ENCODE peak calls at places on chromosomes 12 and 14, in ten cellular contexts. C is endothelial cell; W is thoracic aorta; O is GM04504; H is activated T-cell treated with anti-CD3 and anti-CD28 coated beads, Interleukin-2, amount 50 U/mL, for 4 hours; X is upper lobe of right lung; U is NCI-H774; L is CD8-positive, alpha-beta memory T cell; D is T-helper 17 cell; J is activated naive CD8-positive, alpha-beta T cell treated with anti-CD3 and anti-CD28 coated beads for 36 hours. A is an unnamed sample.

GRCh38 chr14:96762650-96763049 is 34.5 kb upstream of the VRK1 start:
- DNase-seq in C (peak), W (no peak), O (peak), H (no peak), X (no peak), U (peak), L (peak), D (no peak), J (no peak), A (peak)

GRCh38 chr14:41549821-41550597 is 56.7 kb upstream of the LRFN5 start:
- DNase-seq in C (no peak), W (no peak), O (no peak), H (no peak), X (no peak), U (no peak), L (no peak), D (no peak), J (no peak), A (no peak)

GRCh38 chr14:32809255-32809654 is 129.4 kb upstream of the NPAS3 start:
- DNase-seq in C (no peak), W (no peak), O (no peak), H (no peak), X (no peak), U (peak), L (no peak), D (no peak), J (no peak), A (peak)

GRCh38 chr12:51421266-51421884 is 3.3 kb upstream of the SLC4A8 start:
- DNase-seq in C (peak), W (no peak), O (peak), H (peak), X (no peak), U (peak), L (peak), D (peak), J (peak), A (peak)

GRCh38 chr14:105197274-105197673 is 16.2 kb upstream of the NUDT14 start:
- DNase-seq in C (no peak), W (no peak), O (peak), H (no peak), X (no peak), U (no peak), L (no peak), D (no peak), J (no peak), A (peak)

GRCh38 chr12:94150483-94151225 is 2.3 kb downstream of the PLXNC1 start:
- DNase-seq in C (no peak), W (no peak), O (no peak), H (peak), X (peak), U (no peak), L (peak), D (peak), J (peak), A (no peak)

GRCh38 chr12:53232641-53233538 is 881 bp upstream of the RARG start:
- DNase-seq in C (no peak), W (no peak), O (no peak), H (no peak), X (peak), U (no peak), L (peak), D (peak), J (peak), A (peak)

GRCh38 chr14:20662968-20663731 is 21.2 kb upstream of the RNASE4 start:
- DNase-seq in C (peak), W (no peak), O (peak), H (peak), X (peak), U (no peak), L (peak), D (peak), J (peak), A (peak)

GRCh38 chr12:113862570-113863454 is 103.3 kb downstream of the RBM19 start:
- DNase-seq in C (no peak), W (no peak), O (peak), H (no peak), X (no peak), U (no peak), L (no peak), D (no peak), J (peak), A (peak)

GRCh38 chr12:50181691-50182090 is 14.5 kb upstream of the CERS5 start:
- DNase-seq in C (no peak), W (no peak), O (no peak), H (no peak), X (no peak), U (no peak), L (no peak), D (no peak), J (no peak), A (no peak)

GRCh38 chr12:92552412-92553108 is 150.2 kb upstream of the PLEKHG7 start:
- DNase-seq in C (no peak), W (no peak), O (no peak), H (no peak), X (no peak), U (no peak), L (no peak), D (no peak), J (no peak), A (no peak)

GRCh38 chr14:66395300-66395699 is 90.9 kb upstream of the CCDC196 start:
- DNase-seq in C (no peak), W (no peak), O (no peak), H (no peak), X (no peak), U (no peak), L (peak), D (no peak), J (peak), A (peak)

GRCh38 chr12:27123642-27124041 is 41.3 kb upstream of the C12orf71 start:
- DNase-seq in C (no peak), W (no peak), O (no peak), H (no peak), X (no peak), U (no peak), L (no peak), D (no peak), J (no peak), A (peak)

GRCh38 chr12:112408621-112409020 is 784 bp downstream of the RPL6 start:
- DNase-seq in C (no peak), W (no peak), O (no peak), H (peak), X (no peak), U (no peak), L (no peak), D (no peak), J (no peak), A (no peak)

GRCh38 chr14:23076785-23077408 is 18.0 kb downstream of the ACIN1 start:
- DNase-seq in C (peak), W (no peak), O (no peak), H (no peak), X (no peak), U (no peak), L (peak), D (no peak), J (no peak), A (peak)

GRCh38 chr12:6272300-6273208 is 37.9 kb upstream of the PLEKHG6 start:
- DNase-seq in C (no peak), W (no peak), O (no peak), H (no peak), X (peak), U (no peak), L (no peak), D (no peak), J (no peak), A (peak)

GRCh38 chr12:53071591-53072551 is 7.3 kb downstream of the SPRYD3 start:
- DNase-seq in C (no peak), W (no peak), O (no peak), H (no peak), X (peak), U (no peak), L (no peak), D (no peak), J (no peak), A (peak)

GRCh38 chr12:38954119-38954746 is 48.8 kb upstream of the CPNE8 start:
- DNase-seq in C (no peak), W (no peak), O (no peak), H (no peak), X (no peak), U (no peak), L (no peak), D (no peak), J (no peak), A (no peak)

GRCh38 chr12:65204886-65205525 is 35.6 kb downstream of the LEMD3 start:
- DNase-seq in C (no peak), W (no peak), O (no peak), H (no peak), X (no peak), U (no peak), L (no peak), D (no peak), J (no peak), A (peak)

GRCh38 chr12:75908961-75909699 is 122.4 kb downstream of the PHLDA1 start:
- DNase-seq in C (peak), W (peak), O (peak), H (no peak), X (no peak), U (peak), L (no peak), D (no peak), J (no peak), A (no peak)

GRCh38 chr14:43258396-43258795 is 1248.7 kb downstream of the FSCB start:
- DNase-seq in C (no peak), W (no peak), O (no peak), H (no peak), X (no peak), U (no peak), L (no peak), D (no peak), J (no peak), A (no peak)

GRCh38 chr12:67220065-67220464 is 49.1 kb upstream of the CAND1 start:
- DNase-seq in C (peak), W (no peak), O (no peak), H (no peak), X (no peak), U (peak), L (no peak), D (no peak), J (no peak), A (peak)

GRCh38 chr12:65823481-65824313 is 586 bp upstream of the HMGA2 start:
- DNase-seq in C (peak), W (no peak), O (peak), H (no peak), X (peak), U (no peak), L (no peak), D (no peak), J (peak), A (peak)

GRCh38 chr12:62629413-62629812 is 162.8 kb downstream of the MON2 start:
- DNase-seq in C (no peak), W (no peak), O (no peak), H (no peak), X (no peak), U (no peak), L (no peak), D (no peak), J (no peak), A (peak)

GRCh38 chr12:63916561-63917476 is 72.3 kb downstream of the SRGAP1 start:
- DNase-seq in C (no peak), W (no peak), O (no peak), H (no peak), X (no peak), U (no peak), L (no peak), D (no peak), J (no peak), A (no peak)

GRCh38 chr12:42128888-42129287 is 15.8 kb downstream of the GXYLT1 start:
- DNase-seq in C (no peak), W (no peak), O (no peak), H (no peak), X (no peak), U (no peak), L (no peak), D (no peak), J (no peak), A (peak)

GRCh38 chr14:101878222-101879211 is 85.9 kb upstream of the DYNC1H1 start:
- DNase-seq in C (no peak), W (no peak), O (no peak), H (no peak), X (no peak), U (no peak), L (no peak), D (no peak), J (peak), A (no peak)

GRCh38 chr12:114407034-114407420 is 1.1 kb upstream of the TBX5 start:
- DNase-seq in C (no peak), W (no peak), O (no peak), H (no peak), X (no peak), U (no peak), L (no peak), D (no peak), J (no peak), A (peak)

GRCh38 chr12:116538076-116538591 is 21.0 kb upstream of the MAP1LC3B2 start:
- DNase-seq in C (no peak), W (no peak), O (no peak), H (no peak), X (no peak), U (no peak), L (no peak), D (no peak), J (no peak), A (no peak)

GRCh38 chr12:105706321-105706972 is 376.0 kb downstream of the C12orf75 start:
- DNase-seq in C (no peak), W (no peak), O (no peak), H (no peak), X (no peak), U (no peak), L (no peak), D (no peak), J (no peak), A (peak)

GRCh38 chr12:95733156-95733825 is 57.3 kb downstream of the NTN4 start:
- DNase-seq in C (no peak), W (no peak), O (peak), H (no peak), X (no peak), U (no peak), L (no peak), D (no peak), J (no peak), A (no peak)

GRCh38 chr14:21088687-21089086 is 9.8 kb downstream of the ZNF219 start:
- DNase-seq in C (no peak), W (no peak), O (no peak), H (no peak), X (no peak), U (no peak), L (no peak), D (no peak), J (no peak), A (no peak)

GRCh38 chr14:102234331-102235264 is 70.4 kb downstream of the MOK start:
- DNase-seq in C (no peak), W (no peak), O (no peak), H (no peak), X (no peak), U (no peak), L (no peak), D (no peak), J (no peak), A (no peak)

GRCh38 chr12:4997939-4998338 is 45.7 kb upstream of the KCNA5 start:
- DNase-seq in C (no peak), W (peak), O (peak), H (no peak), X (no peak), U (no peak), L (no peak), D (no peak), J (no peak), A (peak)

A was measured in mesendoderm.